ENCODE peak calls at places on chromosome 2, in six cellular contexts. One of them, this sample, is unnamed.

GRCh38 chr2:68196120-68196716 is 38.5 kb downstream of the PNO1 start:
- DNase-seq in endodermal cell: no peak
- DNase-seq in body of pancreas: peak; percentile 60
- DNase-seq in cardiac muscle cell: peak; percentile 52
- DNase-seq in neural progenitor cell: peak; percentile 50
- DNase-seq in upper lobe of right lung: no peak
- DNase-seq in this sample: no peak

GRCh38 chr2:43605851-43606250 is 10.0 kb upstream of the THADA start:
- DNase-seq in endodermal cell: no peak
- DNase-seq in body of pancreas: no peak
- DNase-seq in cardiac muscle cell: peak; percentile 22
- DNase-seq in neural progenitor cell: no peak
- DNase-seq in upper lobe of right lung: no peak
- DNase-seq in this sample: no peak

GRCh38 chr2:183068561-183068960 is 10.0 kb upstream of the DUSP19 start:
- DNase-seq in endodermal cell: no peak
- DNase-seq in body of pancreas: no peak
- DNase-seq in cardiac muscle cell: no peak
- DNase-seq in neural progenitor cell: no peak
- DNase-seq in upper lobe of right lung: no peak
- DNase-seq in this sample: no peak

GRCh38 chr2:171995586-171995985 is 4.2 kb upstream of the METAP1D start:
- DNase-seq in endodermal cell: no peak
- DNase-seq in body of pancreas: no peak
- DNase-seq in cardiac muscle cell: no peak
- DNase-seq in neural progenitor cell: no peak
- DNase-seq in upper lobe of right lung: no peak
- DNase-seq in this sample: no peak

GRCh38 chr2:47321006-47321405 is 82.0 kb upstream of the MSH2 start:
- DNase-seq in endodermal cell: no peak
- DNase-seq in body of pancreas: no peak
- DNase-seq in cardiac muscle cell: no peak
- DNase-seq in neural progenitor cell: no peak
- DNase-seq in upper lobe of right lung: no peak
- DNase-seq in this sample: no peak

GRCh38 chr2:69830045-69830905 is 815 bp downstream of the GMCL1 start:
- DNase-seq in endodermal cell: peak; percentile 76
- DNase-seq in body of pancreas: peak; percentile 56
- DNase-seq in cardiac muscle cell: peak; percentile 85
- DNase-seq in neural progenitor cell: peak; percentile 61
- DNase-seq in upper lobe of right lung: peak; percentile 77
- DNase-seq in this sample: peak; percentile 38

GRCh38 chr2:139055165-139055564 is 275.0 kb upstream of the NXPH2 start:
- DNase-seq in endodermal cell: no peak
- DNase-seq in body of pancreas: no peak
- DNase-seq in cardiac muscle cell: no peak
- DNase-seq in neural progenitor cell: no peak
- DNase-seq in upper lobe of right lung: no peak
- DNase-seq in this sample: no peak

GRCh38 chr2:108941161-108941665 is 47.8 kb downstream of the EDAR start:
- DNase-seq in endodermal cell: no peak
- DNase-seq in body of pancreas: no peak
- DNase-seq in cardiac muscle cell: no peak
- DNase-seq in neural progenitor cell: no peak
- DNase-seq in upper lobe of right lung: no peak
- DNase-seq in this sample: no peak

GRCh38 chr2:142180820-142181533 is 50.2 kb upstream of the LRP1B start:
- DNase-seq in endodermal cell: peak; percentile 92
- DNase-seq in body of pancreas: peak; percentile 49
- DNase-seq in cardiac muscle cell: peak; percentile 25
- DNase-seq in neural progenitor cell: peak; percentile 70
- DNase-seq in upper lobe of right lung: no peak
- DNase-seq in this sample: no peak

GRCh38 chr2:108594982-108595464 is 60.8 kb downstream of the LIMS1 start:
- DNase-seq in endodermal cell: peak; percentile 62
- DNase-seq in body of pancreas: no peak
- DNase-seq in cardiac muscle cell: peak; percentile 55
- DNase-seq in neural progenitor cell: no peak
- DNase-seq in upper lobe of right lung: no peak
- DNase-seq in this sample: no peak

GRCh38 chr2:206805922-206806607 is 40.7 kb downstream of the FASTKD2 start:
- DNase-seq in endodermal cell: no peak
- DNase-seq in body of pancreas: no peak
- DNase-seq in cardiac muscle cell: no peak
- DNase-seq in neural progenitor cell: no peak
- DNase-seq in upper lobe of right lung: no peak
- DNase-seq in this sample: no peak

GRCh38 chr2:96805026-96805425 is 11.0 kb upstream of the CNNM3 start:
- DNase-seq in endodermal cell: no peak
- DNase-seq in body of pancreas: no peak
- DNase-seq in cardiac muscle cell: no peak
- DNase-seq in neural progenitor cell: no peak
- DNase-seq in upper lobe of right lung: no peak
- DNase-seq in this sample: no peak

GRCh38 chr2:3399403-3399802 is 19.9 kb downstream of the TRAPPC12 start:
- DNase-seq in endodermal cell: no peak
- DNase-seq in body of pancreas: no peak
- DNase-seq in cardiac muscle cell: no peak
- DNase-seq in neural progenitor cell: no peak
- DNase-seq in upper lobe of right lung: no peak
- DNase-seq in this sample: no peak

GRCh38 chr2:230430957-230431635 is 15.1 kb downstream of the SP100 start:
- DNase-seq in endodermal cell: no peak
- DNase-seq in body of pancreas: no peak
- DNase-seq in cardiac muscle cell: no peak
- DNase-seq in neural progenitor cell: no peak
- DNase-seq in upper lobe of right lung: no peak
- DNase-seq in this sample: no peak

GRCh38 chr2:71789556-71790219 is 336.3 kb downstream of the DYSF start:
- DNase-seq in endodermal cell: peak; percentile 42
- DNase-seq in body of pancreas: no peak
- DNase-seq in cardiac muscle cell: no peak
- DNase-seq in neural progenitor cell: no peak
- DNase-seq in upper lobe of right lung: no peak
- DNase-seq in this sample: peak; percentile 48

GRCh38 chr2:178306351-178307073 is 112.2 kb downstream of the OSBPL6 start:
- DNase-seq in endodermal cell: peak; percentile 88
- DNase-seq in body of pancreas: peak; percentile 71
- DNase-seq in cardiac muscle cell: peak; percentile 80
- DNase-seq in neural progenitor cell: peak; percentile 68
- DNase-seq in upper lobe of right lung: peak; percentile 71
- DNase-seq in this sample: no peak

GRCh38 chr2:62379576-62379975 is 126.4 kb downstream of the TMEM17 start:
- DNase-seq in endodermal cell: no peak
- DNase-seq in body of pancreas: no peak
- DNase-seq in cardiac muscle cell: no peak
- DNase-seq in neural progenitor cell: no peak
- DNase-seq in upper lobe of right lung: no peak
- DNase-seq in this sample: no peak

GRCh38 chr2:169877406-169877805 is 50.2 kb downstream of the UBR3 start:
- DNase-seq in endodermal cell: no peak
- DNase-seq in body of pancreas: no peak
- DNase-seq in cardiac muscle cell: peak; percentile 25
- DNase-seq in neural progenitor cell: no peak
- DNase-seq in upper lobe of right lung: no peak
- DNase-seq in this sample: no peak

GRCh38 chr2:219060821-219061791 is at the start of gene IHH:
- DNase-seq in endodermal cell: peak; percentile 81
- DNase-seq in body of pancreas: peak; percentile 34
- DNase-seq in cardiac muscle cell: peak; percentile 17
- DNase-seq in neural progenitor cell: peak; percentile 58
- DNase-seq in upper lobe of right lung: peak; percentile 77
- DNase-seq in this sample: no peak

GRCh38 chr2:150387586-150388288 is 99.7 kb downstream of the RND3 start:
- DNase-seq in endodermal cell: no peak
- DNase-seq in body of pancreas: no peak
- DNase-seq in cardiac muscle cell: no peak
- DNase-seq in neural progenitor cell: no peak
- DNase-seq in upper lobe of right lung: no peak
- DNase-seq in this sample: no peak

GRCh38 chr2:139033300-139033699 is 253.1 kb upstream of the NXPH2 start:
- DNase-seq in endodermal cell: no peak
- DNase-seq in body of pancreas: no peak
- DNase-seq in cardiac muscle cell: no peak
- DNase-seq in neural progenitor cell: no peak
- DNase-seq in upper lobe of right lung: no peak
- DNase-seq in this sample: no peak

GRCh38 chr2:163665817-163666216 is 70.0 kb downstream of the FIGN start:
- DNase-seq in endodermal cell: no peak
- DNase-seq in body of pancreas: no peak
- DNase-seq in cardiac muscle cell: no peak
- DNase-seq in neural progenitor cell: no peak
- DNase-seq in upper lobe of right lung: no peak
- DNase-seq in this sample: no peak

GRCh38 chr2:154402138-154402714 is 296.3 kb upstream of the KCNJ3 start:
- DNase-seq in endodermal cell: no peak
- DNase-seq in body of pancreas: no peak
- DNase-seq in cardiac muscle cell: peak; percentile 60
- DNase-seq in neural progenitor cell: peak; percentile 39
- DNase-seq in upper lobe of right lung: no peak
- DNase-seq in this sample: no peak

GRCh38 chr2:101140978-101141655 is 10.1 kb downstream of the TBC1D8 start:
- DNase-seq in endodermal cell: no peak
- DNase-seq in body of pancreas: no peak
- DNase-seq in cardiac muscle cell: no peak
- DNase-seq in neural progenitor cell: no peak
- DNase-seq in upper lobe of right lung: no peak
- DNase-seq in this sample: no peak

GRCh38 chr2:230016844-230017243 is 51.9 kb downstream of the SLC16A14 start:
- DNase-seq in endodermal cell: no peak
- DNase-seq in body of pancreas: no peak
- DNase-seq in cardiac muscle cell: no peak
- DNase-seq in neural progenitor cell: no peak
- DNase-seq in upper lobe of right lung: no peak
- DNase-seq in this sample: no peak

GRCh38 chr2:118185210-118186109 is 97.2 kb downstream of the INSIG2 start:
- DNase-seq in endodermal cell: peak; percentile 85
- DNase-seq in body of pancreas: peak; percentile 79
- DNase-seq in cardiac muscle cell: peak; percentile 76
- DNase-seq in neural progenitor cell: peak; percentile 77
- DNase-seq in upper lobe of right lung: peak; percentile 83
- DNase-seq in this sample: peak; percentile 65

GRCh38 chr2:692349-692748 is 15.1 kb upstream of the TMEM18 start:
- DNase-seq in endodermal cell: no peak
- DNase-seq in body of pancreas: no peak
- DNase-seq in cardiac muscle cell: no peak
- DNase-seq in neural progenitor cell: no peak
- DNase-seq in upper lobe of right lung: no peak
- DNase-seq in this sample: no peak

GRCh38 chr2:694174-694573 is 17.0 kb upstream of the TMEM18 start:
- DNase-seq in endodermal cell: no peak
- DNase-seq in body of pancreas: no peak
- DNase-seq in cardiac muscle cell: no peak
- DNase-seq in neural progenitor cell: no peak
- DNase-seq in upper lobe of right lung: no peak
- DNase-seq in this sample: no peak

GRCh38 chr2:693606-694005 is 16.4 kb upstream of the TMEM18 start:
- DNase-seq in endodermal cell: no peak
- DNase-seq in body of pancreas: no peak
- DNase-seq in cardiac muscle cell: no peak
- DNase-seq in neural progenitor cell: no peak
- DNase-seq in upper lobe of right lung: no peak
- DNase-seq in this sample: no peak

GRCh38 chr2:691825-692224 is 14.6 kb upstream of the TMEM18 start:
- DNase-seq in endodermal cell: no peak
- DNase-seq in body of pancreas: no peak
- DNase-seq in cardiac muscle cell: no peak
- DNase-seq in neural progenitor cell: no peak
- DNase-seq in upper lobe of right lung: no peak
- DNase-seq in this sample: no peak

GRCh38 chr2:692767-693166 is 15.6 kb upstream of the TMEM18 start:
- DNase-seq in endodermal cell: no peak
- DNase-seq in body of pancreas: no peak
- DNase-seq in cardiac muscle cell: no peak
- DNase-seq in neural progenitor cell: no peak
- DNase-seq in upper lobe of right lung: no peak
- DNase-seq in this sample: no peak
- H3K27me3 ChIP-seq in endodermal cell: no peaks in the 10 kb centered on the region
- H3K27me3 ChIP-seq in body of pancreas: no peaks in the 10 kb centered on the region
- H3K27me3 ChIP-seq in cardiac muscle cell: no peaks in the 10 kb centered on the region
- H3K27me3 ChIP-seq in neural progenitor cell: no peaks in the 10 kb centered on the region
- H3K27me3 ChIP-seq in upper lobe of right lung: peaks cover 5% of the 10 kb centered on the region
- H3K27me3 ChIP-seq in this sample: no peaks in the 10 kb centered on the region

GRCh38 chr2:176085120-176085788 is 1.5 kb upstream of the EVX2 start:
- DNase-seq in endodermal cell: peak; percentile 78
- DNase-seq in body of pancreas: no peak
- DNase-seq in cardiac muscle cell: no peak
- DNase-seq in neural progenitor cell: no peak
- DNase-seq in upper lobe of right lung: no peak
- DNase-seq in this sample: no peak
- H3K27me3 ChIP-seq in endodermal cell: peaks cover 98% of the 10 kb centered on the region
- H3K27me3 ChIP-seq in body of pancreas: peaks cover 6% of the 10 kb centered on the region
- H3K27me3 ChIP-seq in cardiac muscle cell: peaks cover 100% of the 10 kb centered on the region
- H3K27me3 ChIP-seq in neural progenitor cell: peaks cover 100% of the 10 kb centered on the region
- H3K27me3 ChIP-seq in upper lobe of right lung: peaks cover 99% of the 10 kb centered on the region
- H3K27me3 ChIP-seq in this sample: peaks cover 20% of the 10 kb centered on the region

GRCh38 chr2:113285816-113286215 is 7.1 kb upstream of the PAX8 start:
- DNase-seq in endodermal cell: no peak
- DNase-seq in body of pancreas: no peak
- DNase-seq in cardiac muscle cell: no peak
- DNase-seq in neural progenitor cell: no peak
- DNase-seq in upper lobe of right lung: no peak
- DNase-seq in this sample: no peak
- H3K27me3 ChIP-seq in endodermal cell: peaks cover 76% of the 10 kb centered on the region
- H3K27me3 ChIP-seq in body of pancreas: no peaks in the 10 kb centered on the region
- H3K27me3 ChIP-seq in cardiac muscle cell: peaks cover 78% of the 10 kb centered on the region
- H3K27me3 ChIP-seq in neural progenitor cell: peaks cover 85% of the 10 kb centered on the region
- H3K27me3 ChIP-seq in upper lobe of right lung: no peaks in the 10 kb centered on the region
- H3K27me3 ChIP-seq in this sample: no peaks in the 10 kb centered on the region

GRCh38 chr2:199465988-199466703 is 8.4 kb upstream of the SATB2 start:
- DNase-seq in endodermal cell: peak; percentile 65
- DNase-seq in body of pancreas: no peak
- DNase-seq in cardiac muscle cell: no peak
- DNase-seq in neural progenitor cell: peak; percentile 28
- DNase-seq in upper lobe of right lung: no peak
- DNase-seq in this sample: no peak
- H3K27me3 ChIP-seq in endodermal cell: peaks cover 100% of the 10 kb centered on the region
- H3K27me3 ChIP-seq in body of pancreas: peaks cover 4% of the 10 kb centered on the region
- H3K27me3 ChIP-seq in cardiac muscle cell: peaks cover 100% of the 10 kb centered on the region
- H3K27me3 ChIP-seq in neural progenitor cell: peaks cover 100% of the 10 kb centered on the region
- H3K27me3 ChIP-seq in upper lobe of right lung: peaks cover 100% of the 10 kb centered on the region
- H3K27me3 ChIP-seq in this sample: peaks cover 100% of the 10 kb centered on the region

DNA sequence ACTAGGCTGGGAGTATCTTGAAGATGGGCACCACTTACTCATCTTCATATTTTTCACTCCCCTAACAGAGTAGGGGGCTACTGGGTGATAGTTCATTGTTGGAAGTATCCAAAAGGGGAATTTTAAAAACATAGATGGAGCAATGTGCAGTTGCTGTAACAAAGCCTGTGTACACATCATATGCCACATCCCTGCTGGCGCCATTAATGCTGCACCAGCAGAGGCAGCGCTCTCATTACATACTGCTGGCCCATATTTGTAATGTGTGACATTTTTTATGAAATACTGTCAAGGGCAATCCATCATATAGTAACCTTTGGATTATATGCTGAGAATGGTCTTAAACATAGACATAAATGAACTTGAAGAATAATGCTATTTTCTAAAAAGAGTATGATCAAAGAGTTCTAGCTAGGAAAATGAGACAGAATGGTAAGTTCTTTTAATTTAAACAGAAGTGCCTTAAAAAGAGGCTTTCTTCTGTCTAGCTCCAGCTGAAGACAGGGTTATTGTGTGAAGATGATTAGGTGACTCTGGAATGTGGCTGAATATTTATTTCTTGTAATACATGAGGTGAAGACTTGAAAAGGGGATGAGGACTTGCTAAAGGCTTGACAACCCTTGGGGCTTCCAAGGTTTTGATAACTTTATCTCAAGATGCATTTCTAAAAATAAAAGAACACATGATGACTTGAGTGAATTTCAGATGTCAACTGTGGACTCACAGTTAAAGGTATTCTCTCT is 2.4 kb upstream of the TMEM178A start:
- DNase-seq in endodermal cell: no peak
- DNase-seq in body of pancreas: no peak
- DNase-seq in cardiac muscle cell: no peak
- DNase-seq in neural progenitor cell: no peak
- DNase-seq in upper lobe of right lung: no peak
- DNase-seq in this sample: no peak
- H3K27me3 ChIP-seq in endodermal cell: peaks cover 36% of the 10 kb centered on the region
- H3K27me3 ChIP-seq in body of pancreas: no peaks in the 10 kb centered on the region
- H3K27me3 ChIP-seq in cardiac muscle cell: peaks cover 20% of the 10 kb centered on the region
- H3K27me3 ChIP-seq in neural progenitor cell: peaks cover 50% of the 10 kb centered on the region
- H3K27me3 ChIP-seq in upper lobe of right lung: peaks cover 13% of the 10 kb centered on the region
- H3K27me3 ChIP-seq in this sample: no peaks in the 10 kb centered on the region